ENCODE peak calls at places on chromosome 19, in eight cellular contexts. F, V, C, I, X, B, Z and D are unnamed samples.

GRCh38 chr19:8143041-8143440 is 6.4 kb downstream of the FBN3 start:
- DNase-seq in V (no peak), C (no peak), X (no peak), I (no peak), B (no peak), F (no peak), Z (no peak), D (no peak)

GRCh38 chr19:54191671-54192453 is 754 bp downstream of the TSEN34 start:
- DNase-seq in F (no peak), X (no peak), C (no peak), V (no peak), B (peak; percentile 46), Z (no peak), I (no peak), D (peak; percentile 76)

GRCh38 chr19:57099199-57099661 is 20.6 kb upstream of the USP29 start:
- DNase-seq in I (no peak), X (no peak), C (peak; percentile 47), F (peak; percentile 24), Z (peak; percentile 82), V (peak; percentile 40), B (no peak), D (peak; percentile 27)

GRCh38 chr19:8036438-8037099 is 16.0 kb upstream of the CCL25 start:
- DNase-seq in Z (no peak), C (no peak), B (no peak), I (peak; percentile 57), V (no peak), F (no peak), X (no peak), D (no peak)

GRCh38 chr19:18304194-18304495 is 18.7 kb downstream of the LSM4 start:
- DNase-seq in I (no peak), Z (no peak), V (no peak), F (no peak), B (no peak), X (no peak), C (no peak), D (peak; percentile 12)

GRCh38 chr19:17938092-17938845 is 5.5 kb downstream of the CCDC124 start:
- DNase-seq in I (peak; percentile 41), B (peak; percentile 49), F (peak; percentile 75), C (peak; percentile 92), V (peak; percentile 81), X (peak; percentile 72), Z (peak; percentile 89), D (peak; percentile 62)

GRCh38 chr19:35673121-35673804 is 6.9 kb downstream of the UPK1A start:
- DNase-seq in Z (peak; percentile 71), F (no peak), B (no peak), I (no peak), C (peak; percentile 56), X (no peak), V (peak; percentile 9), D (no peak)

GRCh38 chr19:32611161-32611560 is 30.2 kb downstream of the PDCD5 start:
- DNase-seq in B (no peak), X (no peak), Z (peak; percentile 25), V (no peak), I (no peak), F (no peak), C (no peak), D (no peak)

GRCh38 chr19:28642787-28643186 is 570.2 kb downstream of the UQCRFS1 start:
- DNase-seq in F (no peak), V (no peak), I (no peak), Z (no peak), X (no peak), C (no peak), B (no peak), D (no peak)

GRCh38 chr19:47097396-47098217 is 16.0 kb downstream of the ZC3H4 start:
- DNase-seq in B (peak; percentile 39), I (no peak), F (no peak), C (no peak), X (no peak), V (no peak), Z (no peak), D (no peak)

GRCh38 chr19:50710094-50710493 is 9.5 kb downstream of the SHANK1 start:
- DNase-seq in I (no peak), Z (no peak), X (no peak), V (no peak), C (no peak), F (no peak), B (no peak), D (no peak)

GRCh38 chr19:35342430-35342829 is 5.3 kb upstream of the FFAR1 start:
- DNase-seq in C (no peak), Z (no peak), B (no peak), I (no peak), X (no peak), F (no peak), V (no peak), D (no peak)

GRCh38 chr19:531753-532571 is at the start of gene CDC34:
- DNase-seq in F (no peak), V (no peak), B (no peak), C (no peak), Z (no peak), I (no peak), X (no peak), D (no peak)